ENCODE peak calls at places on chromosomes 12 and 14, in four cellular contexts. T, X, H and S are unnamed samples.
A peak's percentile ranks its signal among the peaks of the same experiment; 100 is the strongest.

GRCh38 chr12:5900533-5901255 is 44.4 kb downstream of the ANO2 start:
- DNase-seq in T (no peak), X (no peak), H (no peak), S (no peak)

GRCh38 chr12:21852251-21852650 is 77.7 kb upstream of the KCNJ8 start:
- DNase-seq in T (no peak), X (peak; percentile 84), H (no peak), S (peak; percentile 31)

GRCh38 chr12:56332512-56333196 is 1.1 kb downstream of the PAN2 start:
- DNase-seq in T (no peak), X (no peak), H (no peak), S (no peak)

GRCh38 chr12:121964813-121965643 is 46.6 kb downstream of the CFAP251 start:
- DNase-seq in T (no peak), X (peak; percentile 80), H (no peak), S (peak; percentile 92)

GRCh38 chr14:35078082-35078481 is 32.0 kb downstream of the FAM177A1 start:
- DNase-seq in T (no peak), X (no peak), H (no peak), S (no peak)

GRCh38 chr12:24631691-24632090 is 317.2 kb downstream of the BCAT1 start:
- DNase-seq in T (no peak), X (no peak), H (no peak), S (no peak)

GRCh38 chr14:99510556-99511139 is 29.4 kb downstream of the CCNK start:
- DNase-seq in T (no peak), X (no peak), H (no peak), S (no peak)

GRCh38 chr12:101954681-101955080 is 77.3 kb downstream of the DRAM1 start:
- DNase-seq in T (no peak), X (no peak), H (no peak), S (no peak)

GRCh38 chr14:58171090-58171489 is 19.1 kb upstream of the ARMH4 start:
- DNase-seq in T (no peak), X (peak; percentile 45), H (peak; percentile 11), S (peak; percentile 59)

GRCh38 chr14:95597784-95598204 is 62.9 kb downstream of the GLRX5 start:
- DNase-seq in T (no peak), X (no peak), H (no peak), S (no peak)

GRCh38 chr14:83425138-83425537 is 1891.5 kb upstream of the SEL1L start:
- DNase-seq in T (no peak), X (peak; percentile 86), H (no peak), S (no peak)

GRCh38 chr12:46109343-46110219 is 119.2 kb upstream of the SCAF11 start:
- DNase-seq in T (no peak), X (no peak), H (no peak), S (no peak)

GRCh38 chr14:101174980-101175606 is 271.6 kb upstream of the RTL1 start:
- DNase-seq in T (no peak), X (no peak), H (no peak), S (no peak)

GRCh38 chr12:89080797-89081470 is 271.4 kb downstream of the DUSP6 start:
- DNase-seq in T (no peak), X (no peak), H (no peak), S (no peak)

GRCh38 chr14:55780156-55780946 is 200.3 kb downstream of the KTN1 start:
- DNase-seq in T (no peak), X (no peak), H (no peak), S (peak; percentile 53)

GRCh38 chr12:121803861-121804416 is at the start of gene SETD1B:
- DNase-seq in T (no peak), X (no peak), H (peak; percentile 49), S (no peak)

GRCh38 chr14:99188721-99189120 is 83.3 kb downstream of the BCL11B start:
- DNase-seq in T (no peak), X (no peak), H (peak; percentile 38), S (no peak)

GRCh38 chr12:19978193-19978592 is 390.1 kb upstream of the PDE3A start:
- DNase-seq in T (no peak), X (peak; percentile 94), H (no peak), S (no peak)

GRCh38 chr12:92505373-92506340 is 197.1 kb upstream of the PLEKHG7 start:
- DNase-seq in T (peak; percentile 11), X (no peak), H (peak; percentile 59), S (no peak)

GRCh38 chr14:59698793-59699192 is 122.2 kb upstream of the CCDC175 start:
- DNase-seq in T (no peak), X (peak; percentile 23), H (no peak), S (no peak)

GRCh38 chr14:70097576-70098256 is 91.0 kb downstream of the SLC8A3 start:
- DNase-seq in T (no peak), X (no peak), H (no peak), S (no peak)

GRCh38 chr12:67804168-67804567 is 155.6 kb downstream of the DYRK2 start:
- DNase-seq in T (peak; percentile 11), X (no peak), H (peak; percentile 25), S (no peak)

GRCh38 chr14:100384819-100385813 is 62.0 kb downstream of the SLC25A47 start:
- DNase-seq in T (no peak), X (no peak), H (no peak), S (no peak)

GRCh38 chr14:104358528-104359300 is 220.3 kb downstream of the KIF26A start:
- DNase-seq in T (no peak), X (no peak), H (no peak), S (no peak)

GRCh38 chr12:62261876-62262275 is 1.7 kb downstream of the USP15 start:
- DNase-seq in T (no peak), X (no peak), H (no peak), S (no peak)

GRCh38 chr12:77940011-77940423 is 109.3 kb downstream of the NAV3 start:
- DNase-seq in T (no peak), X (peak; percentile 91), H (no peak), S (peak; percentile 5)

GRCh38 chr14:56217380-56218045 is 99.3 kb downstream of the PELI2 start:
- DNase-seq in T (no peak), X (no peak), H (no peak), S (no peak)

GRCh38 chr12:99063182-99063581 is 418.1 kb downstream of the APAF1 start:
- DNase-seq in T (no peak), X (no peak), H (no peak), S (no peak)